ENCODE peak calls at places on chromosomes 11 and 22, in ten cellular contexts. N is tibial nerve, Q is iPS DF 6.9, G is fibroblast of lung, S is mesenchymal stem cell, A is kidney, I is lower lobe of right lung, M is heart left ventricle, E is HCT116, J is transverse colon. Y is an unnamed sample.

GRCh38 chr11:64694821-64695365 is 28.1 kb downstream of the NRXN2 start:
- DNase-seq in N (no peak), Q (no peak), G (no peak), S (no peak), A (no peak), I (no peak), M (no peak), E (no peak), J (no peak), Y (no peak)

GRCh38 chr11:130211144-130211543 is 51.6 kb downstream of the ST14 start:
- DNase-seq in N (no peak), Q (no peak), G (no peak), S (no peak), A (peak; percentile 13), I (no peak), M (peak; percentile 6), E (no peak), J (no peak), Y (no peak)

GRCh38 chr11:93059074-93059957 is 89.9 kb downstream of the MTNR1B start:
- DNase-seq in N (no peak), Q (no peak), G (peak; percentile 87), S (peak; percentile 85), A (no peak), I (no peak), M (no peak), E (no peak), J (no peak), Y (peak; percentile 14)

GRCh38 chr11:58905716-58906547 is 33.4 kb upstream of the GLYATL1 start:
- DNase-seq in N (peak; percentile 37), Q (no peak), G (peak; percentile 94), S (peak; percentile 94), A (no peak), I (no peak), M (peak; percentile 64), E (no peak), J (peak; percentile 50), Y (peak; percentile 87)

GRCh38 chr22:29715705-29716104 is 4.1 kb upstream of the CABP7 start:
- DNase-seq in N (no peak), Q (no peak), G (no peak), S (no peak), A (no peak), I (no peak), M (no peak), E (no peak), J (no peak), Y (no peak)

GRCh38 chr22:25359601-25360261 is 140.3 kb downstream of the CRYBB2 start:
- DNase-seq in N (no peak), Q (no peak), G (no peak), S (no peak), A (peak; percentile 69), I (no peak), M (peak; percentile 52), E (no peak), J (no peak), Y (no peak)

GRCh38 chr11:92504004-92504403 is 279.4 kb downstream of the FAT3 start:
- DNase-seq in N (no peak), Q (no peak), G (no peak), S (no peak), A (no peak), I (no peak), M (no peak), E (no peak), J (no peak), Y (no peak)

GRCh38 chr11:11387201-11387600 is 34.2 kb upstream of the CSNK2A3 start:
- DNase-seq in N (no peak), Q (no peak), G (no peak), S (no peak), A (no peak), I (no peak), M (no peak), E (no peak), J (no peak), Y (no peak)

GRCh38 chr11:66309475-66309874 is 7.4 kb downstream of the CD248 start:
- DNase-seq in N (no peak), Q (no peak), G (no peak), S (no peak), A (no peak), I (no peak), M (no peak), E (no peak), J (no peak), Y (no peak)

GRCh38 chr11:117384045-117384444 is 56.4 kb downstream of the CEP164 start:
- DNase-seq in N (no peak), Q (no peak), G (peak; percentile 62), S (peak; percentile 76), A (no peak), I (no peak), M (no peak), E (no peak), J (no peak), Y (no peak)

GRCh38 chr22:47351836-47352579 is 589.6 kb downstream of the TBC1D22A start:
- DNase-seq in N (no peak), Q (no peak), G (no peak), S (no peak), A (no peak), I (no peak), M (no peak), E (no peak), J (no peak), Y (no peak)

GRCh38 chr11:2138075-2138435 is 1.1 kb downstream of the IGF2 start:
- DNase-seq in N (no peak), Q (no peak), G (no peak), S (no peak), A (peak; percentile 69), I (peak; percentile 48), M (peak; percentile 60), E (no peak), J (no peak), Y (no peak)

GRCh38 chr11:126304457-126305072 is 705 bp downstream of the DCPS start:
- DNase-seq in N (no peak), Q (no peak), G (no peak), S (no peak), A (no peak), I (no peak), M (no peak), E (no peak), J (no peak), Y (no peak)

GRCh38 chr22:39559456-39560105 is 11.0 kb upstream of the CACNA1I start:
- DNase-seq in N (no peak), Q (peak; percentile 47), G (no peak), S (no peak), A (no peak), I (no peak), M (no peak), E (no peak), J (no peak), Y (no peak)

GRCh38 chr22:29716814-29717213 is 3.0 kb upstream of the CABP7 start:
- DNase-seq in N (peak; percentile 38), Q (peak; percentile 73), G (peak; percentile 81), S (peak; percentile 81), A (no peak), I (peak; percentile 67), M (no peak), E (peak; percentile 24), J (peak; percentile 53), Y (peak; percentile 56)

GRCh38 chr11:19605500-19606371 is 106.9 kb upstream of the NAV2 start:
- DNase-seq in N (no peak), Q (no peak), G (peak; percentile 82), S (peak; percentile 38), A (no peak), I (no peak), M (no peak), E (no peak), J (no peak), Y (no peak)

GRCh38 chr11:125070699-125071254 is 7.7 kb downstream of the SLC37A2 start:
- DNase-seq in N (peak; percentile 76), Q (no peak), G (peak; percentile 84), S (peak; percentile 63), A (peak; percentile 80), I (peak; percentile 87), M (no peak), E (peak; percentile 39), J (peak; percentile 66), Y (no peak)

GRCh38 chr11:32839308-32839707 is 9.6 kb downstream of the PRRG4 start:
- DNase-seq in N (no peak), Q (no peak), G (no peak), S (no peak), A (no peak), I (no peak), M (no peak), E (no peak), J (no peak), Y (no peak)
- H3K27ac ChIP-seq in N (no peak overlapping the region), Q (no peak overlapping the region), G (no peak overlapping the region), S (no peak overlapping the region), A (no peak overlapping the region), I (no peak overlapping the region), M (no peak overlapping the region), E (no peak overlapping the region), J (no peak overlapping the region), Y (no peak overlapping the region)

GRCh38 chr11:102709211-102709980 is 3.8 kb upstream of the MMP27 start:
- DNase-seq in N (no peak), Q (no peak), G (no peak), S (peak; percentile 75), A (no peak), I (no peak), M (no peak), E (no peak), J (no peak), Y (no peak)
- H3K4me1 ChIP-seq in N (no peaks in the 10 kb centered on the region), Q (no peaks in the 10 kb centered on the region), G (no peaks in the 10 kb centered on the region), S (no peaks in the 10 kb centered on the region), A (no peaks in the 10 kb centered on the region), I (peaks cover 6% of the 10 kb centered on the region), M (no peaks in the 10 kb centered on the region), E (no peaks in the 10 kb centered on the region), J (no peaks in the 10 kb centered on the region), Y (no peaks in the 10 kb centered on the region)

GRCh38 chr11:73976451-73977151 is 6.0 kb downstream of the UCP2 start:
- DNase-seq in N (no peak), Q (no peak), G (no peak), S (no peak), A (peak; percentile 37), I (no peak), M (peak; percentile 55), E (no peak), J (no peak), Y (no peak)
- H3K36me3 ChIP-seq in N (no peaks in the 10 kb centered on the region), Q (peaks cover 45% of the 10 kb centered on the region), G (peaks cover 1% of the 10 kb centered on the region), S (no peaks in the 10 kb centered on the region), A (peaks cover 4% of the 10 kb centered on the region), I (peaks cover 56% of the 10 kb centered on the region), M (peaks cover 15% of the 10 kb centered on the region), E (peaks cover 2% of the 10 kb centered on the region), J (no peaks in the 10 kb centered on the region), Y (no peaks in the 10 kb centered on the region)

GRCh38 chr11:27717801-27718229 is 17.6 kb upstream of the BDNF start:
- DNase-seq in N (no peak), Q (no peak), G (peak; percentile 43), S (peak; percentile 66), A (no peak), I (no peak), M (no peak), E (no peak), J (no peak), Y (peak; percentile 22)

GRCh38 chr11:27716850-27717249 is 16.6 kb upstream of the BDNF start:
- DNase-seq in N (no peak), Q (no peak), G (peak; percentile 54), S (peak; percentile 69), A (no peak), I (no peak), M (no peak), E (no peak), J (no peak), Y (no peak)

GRCh38 chr11:27716216-27716615 is 16.0 kb upstream of the BDNF start:
- DNase-seq in N (no peak), Q (no peak), G (peak; percentile 56), S (peak; percentile 31), A (no peak), I (no peak), M (no peak), E (no peak), J (no peak), Y (no peak)

GRCh38 chr11:27718346-27718852 is 18.1 kb upstream of the BDNF start:
- DNase-seq in N (no peak), Q (no peak), G (peak; percentile 93), S (peak; percentile 95), A (no peak), I (no peak), M (no peak), E (peak; percentile 73), J (peak; percentile 9), Y (peak; percentile 55)

GRCh38 chr11:27717377-27717776 is 17.1 kb upstream of the BDNF start:
- DNase-seq in N (no peak), Q (no peak), G (peak; percentile 33), S (peak; percentile 58), A (no peak), I (no peak), M (no peak), E (no peak), J (no peak), Y (no peak)
- H3K27ac ChIP-seq in N (no peak overlapping the region), Q (no peak overlapping the region), G (no peak overlapping the region), S (no peak overlapping the region), A (no peak overlapping the region), I (no peak overlapping the region), M (no peak overlapping the region), E (peak overlapping the region; percentile 85), J (no peak overlapping the region), Y (no peak overlapping the region)

Y was measured in SJSA1.